ENCODE peak calls at places on chromosome 18, in five cellular contexts. O is adipocyte; E is hepatocyte; Q is CD8-positive, alpha-beta memory T cell; T is right cardiac atrium. X is an unnamed sample.

GRCh38 chr18:35386600-35387366 is 9.6 kb upstream of the ZNF396 start:
- DNase-seq in O (peak; percentile 82), T (peak; percentile 73), E (peak; percentile 91), Q (peak; percentile 47), X (peak; percentile 68)

GRCh38 chr18:28723506-28723905 is 546.6 kb upstream of the CDH2 start:
- DNase-seq in E (no peak), O (no peak), T (no peak), Q (no peak), X (no peak)

GRCh38 chr18:27627927-27628326 is 442.8 kb upstream of the CHST9 start:
- DNase-seq in T (no peak), E (no peak), Q (no peak), O (no peak), X (no peak)

GRCh38 chr18:73461780-73462059 is 593.9 kb upstream of the NETO1 start:
- DNase-seq in E (no peak), Q (no peak), T (no peak), O (no peak), X (no peak)

GRCh38 chr18:7743256-7743655 is 176.1 kb downstream of the PTPRM start:
- DNase-seq in O (peak; percentile 29), E (no peak), T (no peak), Q (no peak), X (no peak)

GRCh38 chr18:2617974-2618373 is 37.6 kb upstream of the SMCHD1 start:
- DNase-seq in O (peak; percentile 28), E (no peak), Q (no peak), T (no peak), X (no peak)

GRCh38 chr18:32315881-32316280 is 126.0 kb downstream of the MEP1B start:
- DNase-seq in E (no peak), O (no peak), T (no peak), Q (no peak), X (no peak)

GRCh38 chr18:55116855-55117254 is 157.6 kb upstream of the CCDC68 start:
- DNase-seq in O (peak; percentile 39), T (no peak), E (no peak), Q (no peak), X (no peak)

GRCh38 chr18:58241877-58242276 is 197.9 kb downstream of the NEDD4L start:
- DNase-seq in O (peak; percentile 72), Q (no peak), E (no peak), T (no peak), X (no peak)

GRCh38 chr18:10878703-10879102 is 270.7 kb downstream of the PIEZO2 start:
- DNase-seq in Q (no peak), O (no peak), T (no peak), E (no peak), X (no peak)

GRCh38 chr18:57434177-57434535 is 1.0 kb upstream of the ONECUT2 start:
- DNase-seq in Q (no peak), O (no peak), E (no peak), T (no peak), X (no peak)

GRCh38 chr18:45324489-45325111 is 290.7 kb upstream of the SLC14A2 start:
- DNase-seq in Q (no peak), O (peak; percentile 97), T (peak; percentile 89), E (peak; percentile 46), X (peak; percentile 72)

GRCh38 chr18:3901042-3901441 is 451.1 kb downstream of the TGIF1 start:
- DNase-seq in O (no peak), E (no peak), Q (no peak), T (no peak), X (no peak)

GRCh38 chr18:41144444-41144843 is 810.6 kb upstream of the PIK3C3 start:
- DNase-seq in Q (no peak), E (no peak), T (no peak), O (peak; percentile 78), X (no peak)

GRCh38 chr18:72086421-72086820 is 457.7 kb downstream of the CBLN2 start:
- DNase-seq in Q (no peak), O (peak; percentile 31), T (no peak), E (peak; percentile 52), X (no peak)

GRCh38 chr18:58556333-58557012 is 72.4 kb downstream of the ALPK2 start:
- DNase-seq in O (no peak), T (peak; percentile 74), Q (no peak), E (peak; percentile 83), X (no peak)

GRCh38 chr18:74534150-74534969 is at the start of gene CNDP1:
- DNase-seq in E (no peak), O (no peak), Q (no peak), T (no peak), X (no peak)

GRCh38 chr18:58180738-58181353 is 136.8 kb downstream of the NEDD4L start:
- DNase-seq in T (no peak), E (peak; percentile 65), Q (peak; percentile 39), O (peak; percentile 74), X (peak; percentile 45)

GRCh38 chr18:59787998-59788875 is 91.0 kb upstream of the CCBE1 start:
- DNase-seq in E (peak; percentile 14), Q (no peak), T (no peak), O (peak; percentile 79), X (no peak)

GRCh38 chr18:31070206-31070605 is 27.7 kb upstream of the DSC3 start:
- DNase-seq in E (no peak), Q (no peak), O (no peak), T (no peak), X (no peak)

GRCh38 chr18:46174317-46175039 is 70.3 kb downstream of the HAUS1 start:
- DNase-seq in Q (peak; percentile 16), E (peak; percentile 75), O (peak; percentile 74), T (peak; percentile 66), X (peak; percentile 10)

GRCh38 chr18:54217624-54218023 is 6.8 kb downstream of the MBD2 start:
- DNase-seq in E (no peak), T (no peak), Q (no peak), O (no peak), X (no peak)

GRCh38 chr18:69586581-69586980 is 185.9 kb downstream of the DOK6 start:
- DNase-seq in Q (no peak), T (no peak), O (no peak), E (no peak), X (no peak)

GRCh38 chr18:76980663-76981387 is 151.8 kb downstream of the MBP start:
- DNase-seq in T (no peak), O (no peak), E (no peak), Q (no peak), X (no peak)

GRCh38 chr18:13374468-13375301 is 156.1 kb downstream of the LDLRAD4 start:
- DNase-seq in Q (no peak), T (peak; percentile 55), E (no peak), O (no peak), X (no peak)

GRCh38 chr18:75489493-75490190 is 62.1 kb upstream of the SMIM21 start:
- DNase-seq in T (no peak), Q (no peak), E (peak; percentile 57), O (peak; percentile 95), X (peak; percentile 18)

GRCh38 chr18:3383381-3383915 is 66.5 kb upstream of the TGIF1 start:
- DNase-seq in T (no peak), O (no peak), E (no peak), Q (no peak), X (no peak)

GRCh38 chr18:36903215-36903928 is 74.4 kb downstream of the KIAA1328 start:
- DNase-seq in Q (no peak), T (no peak), E (no peak), O (peak; percentile 50), X (no peak)

GRCh38 chr18:2655954-2656236 is 369 bp downstream of the SMCHD1 start:
- DNase-seq in O (no peak), E (no peak), Q (no peak), T (no peak), X (no peak)

GRCh38 chr18:43879350-43879749 is 602.1 kb upstream of the SYT4 start:
- DNase-seq in O (no peak), E (no peak), Q (no peak), T (no peak), X (no peak)
- H3K4me1 ChIP-seq in O (peaks cover 69% of the 10 kb centered on the region), E (peaks cover 18% of the 10 kb centered on the region), Q (no peaks in the 10 kb centered on the region), T (no peaks in the 10 kb centered on the region), X (peaks cover 3% of the 10 kb centered on the region)

DNA sequence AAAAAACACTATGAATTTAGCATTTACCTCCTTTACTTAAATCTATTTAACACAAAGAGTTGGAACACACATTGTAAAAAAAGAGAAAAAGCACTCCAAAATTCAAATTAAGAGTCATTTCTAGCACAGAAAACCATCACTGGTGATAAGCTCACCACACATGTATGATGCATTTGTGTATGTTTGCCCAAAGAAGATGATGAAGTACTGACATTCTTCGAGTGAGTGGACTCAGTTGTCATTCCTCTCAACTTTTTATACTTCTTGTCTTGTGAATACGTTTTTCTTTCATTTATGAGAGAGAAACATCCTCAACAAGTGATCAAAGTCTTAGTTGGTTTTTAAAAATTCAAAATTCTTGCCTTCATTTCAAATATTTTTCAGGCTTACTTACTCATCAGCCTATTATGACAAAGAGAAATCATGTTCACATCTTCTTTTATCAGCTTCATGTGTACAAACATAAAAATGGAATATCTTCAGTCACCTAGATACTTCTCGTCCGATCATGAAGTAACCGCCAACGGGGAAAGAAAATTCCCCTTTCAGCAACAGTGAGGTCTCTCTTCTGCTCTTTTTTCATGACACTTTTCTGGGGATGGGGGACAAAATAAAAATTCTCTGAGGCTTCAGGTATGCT is 1.5 kb downstream of the DSEL start:
- DNase-seq in Q (no peak), T (no peak), O (peak; percentile 36), E (no peak), X (no peak)
- H3K4me3 ChIP-seq in Q (no peak overlapping the region), T (peak overlapping the region; percentile 93), O (peak overlapping the region; percentile 94), E (peak overlapping the region; percentile 66), X (peak overlapping the region; percentile 79)

GRCh38 chr18:63317982-63318881 is 1.3 kb downstream of the BCL2 start:
- DNase-seq in T (peak; percentile 80), O (peak; percentile 23), E (peak; percentile 61), Q (peak; percentile 74), X (peak; percentile 82)

GRCh38 chr18:63317556-63317946 is 2.0 kb downstream of the BCL2 start:
- DNase-seq in T (no peak), E (no peak), O (no peak), Q (no peak), X (no peak)

GRCh38 chr18:63319383-63320040 is at the start of gene BCL2:
- DNase-seq in O (peak; percentile 64), T (no peak), E (peak; percentile 16), Q (no peak), X (peak; percentile 51)

GRCh38 chr18:63320041-63320689 is 596 bp upstream of the BCL2 start:
- DNase-seq in O (peak; percentile 87), E (peak; percentile 83), Q (peak; percentile 82), T (peak; percentile 92), X (peak; percentile 82)

GRCh38 chr18:63318882-63319382 is 637 bp downstream of the BCL2 start:
- DNase-seq in Q (no peak), T (no peak), E (no peak), O (peak; percentile 20), X (no peak)
- H3K4me1 ChIP-seq in Q (peaks cover 25% of the 10 kb centered on the region), T (peaks cover 8% of the 10 kb centered on the region), E (peaks cover 13% of the 10 kb centered on the region), O (peaks cover 31% of the 10 kb centered on the region), X (peaks cover 4% of the 10 kb centered on the region)

GRCh38 chr18:51480562-51481261 is 283.2 kb upstream of the MEX3C start:
- DNase-seq in T (no peak), E (no peak), O (no peak), Q (no peak), X (no peak)

GRCh38 chr18:51479736-51480135 is 282.3 kb upstream of the MEX3C start:
- DNase-seq in T (no peak), O (no peak), Q (no peak), E (no peak), X (no peak)

GRCh38 chr18:51478908-51479307 is 281.4 kb upstream of the MEX3C start:
- DNase-seq in E (no peak), Q (no peak), O (no peak), T (no peak), X (no peak)
- H3K4me3 ChIP-seq in E (no peak overlapping the region), Q (no peak overlapping the region), O (no peak overlapping the region), T (no peak overlapping the region), X (no peak overlapping the region)

X was measured in ovary.